ENCODE peak calls at places on chromosomes 4 and X, in six cellular contexts. J is NB4, U is GM12878, C is A549, S is HepG2, M is endothelial cell of umbilical vein. D is an unnamed sample.

GRCh38 chr4:6943012-6943869 is 33.6 kb downstream of the TBC1D14 start:
- DNase-seq in M (no peak), J (no peak), S (no peak), U (no peak), C (no peak), D (no peak)

GRCh38 chr4:154757713-154758112 is 13.9 kb downstream of the LRAT start:
- DNase-seq in M (no peak), U (no peak), C (no peak), S (no peak), J (no peak), D (no peak)

GRCh38 chr4:180827193-180827592 is 1416.0 kb upstream of the TENM3 start:
- DNase-seq in C (no peak), J (no peak), M (no peak), S (peak), U (no peak), D (no peak)

GRCh38 chr4:56731857-56732256 is 50.8 kb upstream of the HOPX start:
- DNase-seq in J (peak), S (no peak), U (no peak), M (no peak), C (no peak), D (peak)

GRCh38 chrX:102599950-102600579 is 750 bp downstream of the ARMCX5 start:
- DNase-seq in C (peak), U (no peak), J (no peak), S (no peak), M (peak), D (no peak)

GRCh38 chr4:5635826-5636196 is 72.5 kb downstream of the EVC2 start:
- DNase-seq in U (no peak), M (no peak), C (peak), J (no peak), S (no peak), D (no peak)

GRCh38 chr4:95556460-95556859 is 7.7 kb upstream of the UNC5C start:
- DNase-seq in U (no peak), J (peak), M (no peak), C (no peak), S (no peak), D (no peak)

GRCh38 chrX:111742018-111742417 is 61.0 kb downstream of the ALG13 start:
- DNase-seq in J (no peak), M (no peak), C (no peak), S (no peak), U (no peak), D (no peak)

GRCh38 chr4:145521282-145521681 is 39.6 kb downstream of the SMAD1 start:
- DNase-seq in U (no peak), C (no peak), S (no peak), M (no peak), J (no peak), D (no peak)

GRCh38 chrX:69093960-69094935 is 71.0 kb downstream of the PJA1 start:
- DNase-seq in J (peak), U (no peak), M (peak), C (peak), S (peak), D (peak)

GRCh38 chr4:106289737-106290136 is 26.3 kb downstream of the TBCK start:
- DNase-seq in S (no peak), U (no peak), C (no peak), J (no peak), M (no peak), D (no peak)

GRCh38 chr4:19329631-19330030 is 922.1 kb upstream of the SLIT2 start:
- DNase-seq in C (no peak), U (no peak), J (no peak), M (no peak), S (no peak), D (no peak)

GRCh38 chr4:38987491-38987890 is 44.7 kb downstream of the TMEM156 start:
- DNase-seq in M (no peak), U (peak), J (no peak), C (no peak), S (no peak), D (no peak)

GRCh38 chr4:38980903-38981676 is 51.1 kb downstream of the TMEM156 start:
- DNase-seq in J (peak), C (no peak), U (peak), M (peak), S (peak), D (no peak)

GRCh38 chr4:38982356-38983095 is 49.7 kb downstream of the TMEM156 start:
- DNase-seq in U (no peak), S (no peak), C (no peak), J (no peak), M (no peak), D (no peak)

GRCh38 chr4:38985363-38986065 is 46.7 kb downstream of the TMEM156 start:
- DNase-seq in M (no peak), S (no peak), C (no peak), U (no peak), J (no peak), D (no peak)

DNA sequence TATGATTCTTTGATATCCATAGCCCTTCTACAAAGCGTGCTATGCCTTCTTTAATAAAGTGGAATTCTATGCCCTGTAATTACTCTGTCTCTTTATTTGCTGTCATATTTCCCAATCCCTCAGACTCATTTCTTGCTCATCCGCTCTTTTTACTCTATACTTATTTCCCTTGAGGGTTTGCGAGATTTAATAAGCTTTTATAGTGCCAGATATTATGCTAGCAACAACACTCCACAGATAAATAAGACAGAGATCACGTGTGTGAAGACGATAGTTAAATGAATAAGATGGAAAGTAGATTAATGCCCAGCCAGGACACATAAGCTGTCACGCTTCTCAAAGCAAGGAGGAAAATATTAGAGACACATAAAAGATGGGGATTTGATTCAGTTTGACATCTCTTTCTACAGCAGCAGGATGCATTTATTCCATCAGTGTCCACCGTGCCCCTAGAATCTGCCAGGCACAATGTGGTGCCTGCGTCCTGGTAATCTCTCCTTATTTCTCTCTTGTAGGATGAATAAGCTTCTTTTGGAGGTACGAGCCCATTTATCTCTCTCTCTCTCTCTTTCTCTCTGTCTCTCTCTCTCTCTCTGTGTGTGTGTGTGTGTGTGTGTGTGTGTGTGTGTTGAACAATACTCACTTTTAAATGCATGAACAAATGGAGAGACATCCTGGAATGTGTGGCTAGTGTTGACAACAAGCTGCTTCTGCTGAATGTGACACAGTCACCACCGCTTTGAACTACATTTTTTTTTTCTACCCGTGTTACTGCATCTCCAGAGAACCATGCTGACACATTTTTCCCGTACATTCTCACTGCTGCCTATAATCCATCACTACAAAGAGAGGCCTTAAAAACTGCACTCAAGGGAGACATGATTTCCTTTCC is 48.2 kb downstream of the TMEM156 start:
- DNase-seq in C (no peak), S (peak), U (no peak), J (no peak), M (no peak), D (no peak)
- TF ChIP-seq MYC in C (no peak), S (no peak), U (no peak), J (no peak), M (no peak), D (no peak)

GRCh38 chr4:45954280-45954679 is 169.6 kb downstream of the GABRG1 start:
- DNase-seq in J (no peak), C (no peak), U (no peak), M (no peak), S (no peak), D (no peak)

DNA sequence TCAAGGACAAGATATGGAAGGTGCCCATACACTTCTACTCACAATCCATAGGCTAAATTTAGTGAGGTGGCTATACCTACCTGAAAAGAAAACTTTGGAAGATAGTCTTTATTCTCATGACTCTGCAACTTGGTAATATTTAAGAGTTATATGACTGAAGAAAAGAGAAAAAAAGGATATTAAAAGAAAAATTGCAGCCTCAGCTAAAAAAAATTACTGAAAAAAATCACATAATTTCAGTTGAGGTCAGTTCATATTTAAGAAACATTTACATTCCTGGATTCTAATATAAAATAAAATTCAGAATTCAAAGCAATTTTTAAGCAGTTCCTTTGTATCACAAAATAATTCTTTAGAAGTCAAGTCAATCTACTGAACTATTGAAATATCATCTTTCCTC is 166.5 kb downstream of the GABRG1 start:
- DNase-seq in J (no peak), S (no peak), C (no peak), M (no peak), U (no peak), D (no peak)
- TF ChIP-seq MYC in J (no peak), S (no peak), C (no peak), M (no peak), U (no peak), D (no peak)

GRCh38 chr4:109205186-109205585 is 97.3 kb downstream of the COL25A1 start:
- DNase-seq in C (no peak), S (no peak), U (no peak), M (no peak), J (no peak), D (no peak)

GRCh38 chr4:109206610-109207009 is 95.8 kb downstream of the COL25A1 start:
- DNase-seq in C (no peak), U (no peak), J (no peak), M (no peak), S (no peak), D (no peak)

GRCh38 chr4:109211671-109212070 is 90.8 kb downstream of the COL25A1 start:
- DNase-seq in M (peak), C (no peak), S (no peak), J (no peak), U (no peak), D (no peak)

GRCh38 chr4:109209647-109210046 is 92.8 kb downstream of the COL25A1 start:
- DNase-seq in S (no peak), M (no peak), C (no peak), U (no peak), J (no peak), D (no peak)

GRCh38 chr4:109207060-109207459 is 95.4 kb downstream of the COL25A1 start:
- DNase-seq in U (no peak), C (no peak), M (peak), J (no peak), S (no peak), D (no peak)
- TF ChIP-seq MYC in U (no peak), C (no peak), M (no peak), J (no peak), S (no peak), D (no peak)

GRCh38 chr4:157005193-157005592 is 33.6 kb upstream of the PDGFC start:
- DNase-seq in C (no peak), S (no peak), J (no peak), M (no peak), U (no peak), D (no peak)
- TF ChIP-seq MYC in C (no peak), S (no peak), J (no peak), M (no peak), U (no peak), D (no peak)

GRCh38 chr4:81469774-81470455 is 1.8 kb downstream of the RASGEF1B start:
- DNase-seq in S (no peak), C (no peak), J (no peak), M (no peak), U (no peak), D (no peak)

GRCh38 chr4:81470456-81471327 is 1.0 kb downstream of the RASGEF1B start:
- DNase-seq in M (peak), U (no peak), J (peak), C (no peak), S (no peak), D (peak)

GRCh38 chr4:81473086-81473396 is 1.3 kb upstream of the RASGEF1B start:
- DNase-seq in J (no peak), U (no peak), M (no peak), S (no peak), C (no peak), D (no peak)

GRCh38 chr4:81471361-81472248 is at the start of gene RASGEF1B:
- DNase-seq in J (peak), S (peak), M (peak), C (peak), U (peak), D (peak)

GRCh38 chr4:81472249-81473085 is 760 bp upstream of the RASGEF1B start:
- DNase-seq in U (peak), J (peak), M (no peak), S (peak), C (peak), D (no peak)
- TF ChIP-seq MYC in U (no peak), J (no peak), M (no peak), S (no peak), C (no peak), D (no peak)

GRCh38 chr4:112938461-112939058 is 110.9 kb upstream of the ANK2 start:
- DNase-seq in C (peak), U (no peak), S (peak), M (peak), J (peak), D (no peak)
- TF ChIP-seq MYC in C (no peak), U (no peak), S (no peak), M (no peak), J (no peak), D (no peak)

DNA sequence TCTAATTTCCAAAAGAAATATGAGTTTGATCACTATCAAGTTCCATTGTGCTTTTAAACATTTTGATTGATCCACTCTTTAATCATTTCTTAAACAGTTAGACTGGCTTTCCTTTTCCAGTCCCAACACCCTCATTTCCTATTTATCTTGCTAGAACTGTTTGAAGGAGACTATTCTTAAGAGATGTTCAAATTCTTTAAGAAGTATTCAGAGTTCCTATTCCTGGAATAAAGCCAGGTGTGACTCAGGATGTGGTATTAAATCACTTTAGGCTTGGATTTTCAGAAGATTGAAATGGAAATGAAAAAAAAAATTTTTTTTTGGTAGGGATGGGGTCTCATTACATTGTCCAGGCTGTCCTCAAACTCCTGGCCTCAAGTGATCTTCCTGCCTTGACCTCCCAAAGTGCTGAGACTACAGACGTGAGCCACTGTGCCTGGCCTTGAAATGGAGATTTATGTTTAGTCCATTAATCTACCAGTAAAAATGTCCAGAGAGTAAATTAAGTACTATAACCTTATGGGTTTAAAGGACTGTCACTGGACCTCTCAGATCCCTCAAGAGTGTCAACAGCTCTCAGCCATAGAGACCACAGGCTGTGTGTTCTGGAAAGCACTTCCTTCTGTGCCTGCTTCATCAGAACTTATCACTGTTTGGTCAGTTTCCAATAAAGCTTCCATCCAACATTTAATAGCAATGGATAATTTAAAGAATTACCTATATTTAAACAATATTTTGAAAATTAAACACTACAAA is 90.7 kb downstream of the CDS1 start:
- DNase-seq in J (no peak), C (peak), S (no peak), M (peak), U (no peak), D (no peak)
- TF ChIP-seq MYC in J (no peak), C (no peak), S (no peak), M (no peak), U (no peak), D (no peak)

GRCh38 chr4:127586922-127587571 is 45.7 kb upstream of the INTU start:
- DNase-seq in J (peak), U (no peak), C (peak), S (peak), M (peak), D (peak)
- TF ChIP-seq MYC in J (no peak), U (no peak), C (no peak), S (no peak), M (no peak), D (no peak)

DNA sequence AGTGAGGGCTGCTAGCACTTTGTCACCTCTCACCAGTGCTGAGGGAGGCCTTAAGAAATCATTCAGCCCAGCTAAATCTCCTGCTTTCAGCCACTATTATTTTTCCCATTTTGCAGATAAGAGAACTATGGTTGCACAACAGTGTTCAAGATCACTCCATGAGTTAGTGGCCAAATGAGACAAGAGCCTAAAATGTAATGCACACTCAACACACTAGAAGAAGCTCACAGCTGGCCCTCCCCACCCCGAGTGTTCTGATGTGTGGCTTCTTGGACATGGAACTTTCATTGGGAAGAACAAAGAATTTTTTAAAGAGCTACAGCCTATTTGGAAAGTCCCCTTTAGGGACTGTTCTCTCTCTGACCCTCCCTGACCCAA is 44.1 kb upstream of the CT47C1 start:
- DNase-seq in S (no peak), M (no peak), J (no peak), U (no peak), C (no peak), D (no peak)
- TF ChIP-seq MYC in S (no peak), M (no peak), J (no peak), U (no peak), C (no peak), D (no peak)

GRCh38 chr4:87035881-87036509 is 101.2 kb downstream of the AFF1 start:
- DNase-seq in S (no peak), J (no peak), U (no peak), C (no peak), M (no peak), D (no peak)

GRCh38 chr4:87036713-87037112 is 101.9 kb downstream of the AFF1 start:
- DNase-seq in C (no peak), J (no peak), M (no peak), S (no peak), U (no peak), D (no peak)

GRCh38 chr4:87041142-87041541 is 106.3 kb downstream of the AFF1 start:
- DNase-seq in U (no peak), J (no peak), C (no peak), S (no peak), M (no peak), D (no peak)

GRCh38 chr4:87037921-87038320 is 103.1 kb downstream of the AFF1 start:
- DNase-seq in U (no peak), S (no peak), M (no peak), C (no peak), J (no peak), D (no peak)

GRCh38 chr4:87038837-87039715 is 104.3 kb downstream of the AFF1 start:
- DNase-seq in S (no peak), C (peak), J (no peak), M (peak), U (no peak), D (no peak)
- TF ChIP-seq MYC in S (no peak), C (no peak), J (no peak), M (no peak), U (no peak), D (no peak)

D was measured in K562.